ENCODE peak calls at places on chromosomes 2 and 18, in nine cellular contexts. Q is mesendoderm, B is fibroblast of lung, Y is IMR-90, V is neural progenitor cell, L is PC-3, E is SK-N-SH, F is HepG2, S is astrocyte. G is an unnamed sample.

GRCh38 chr2:71129114-71129890 is 727 bp downstream of the MCEE start:
- DNase-seq in Q (peak; percentile 22), B (peak; percentile 48), Y (peak; percentile 5), V (no peak), L (peak; percentile 45), E (no peak), F (no peak), S (peak; percentile 30), G (no peak)

GRCh38 chr18:24019641-24020331 is 5.2 kb downstream of the TTC39C start:
- DNase-seq in Q (no peak), B (peak; percentile 73), Y (no peak), V (no peak), L (no peak), E (no peak), F (no peak), S (peak; percentile 66), G (no peak)

GRCh38 chr2:191199929-191200328 is 45.3 kb upstream of the MYO1B start:
- DNase-seq in Q (no peak), B (no peak), Y (no peak), V (no peak), L (no peak), E (no peak), F (no peak), S (no peak), G (no peak)

GRCh38 chr18:68041327-68041726 is 524.8 kb upstream of the DSEL start:
- DNase-seq in Q (peak; percentile 7), B (no peak), Y (peak; percentile 48), V (no peak), L (no peak), E (no peak), F (no peak), S (no peak), G (no peak)

GRCh38 chr2:138213079-138213478 is 248.8 kb downstream of the HNMT start:
- DNase-seq in Q (no peak), B (no peak), Y (no peak), V (no peak), L (no peak), E (no peak), F (no peak), S (no peak), G (no peak)

GRCh38 chr18:60389314-60389713 is 16.7 kb upstream of the MC4R start:
- DNase-seq in Q (no peak), B (no peak), Y (no peak), V (no peak), L (no peak), E (no peak), F (no peak), S (no peak), G (no peak)

GRCh38 chr2:161418715-161419337 is 2.7 kb downstream of the TBR1 start:
- DNase-seq in Q (peak; percentile 78), B (peak; percentile 19), Y (peak; percentile 10), V (peak; percentile 82), L (no peak), E (peak; percentile 77), F (no peak), S (no peak), G (peak; percentile 29)

GRCh38 chr2:172772637-172773036 is 37.0 kb downstream of the RAPGEF4 start:
- DNase-seq in Q (no peak), B (peak; percentile 29), Y (peak; percentile 91), V (no peak), L (peak; percentile 63), E (no peak), F (no peak), S (peak; percentile 28), G (no peak)

GRCh38 chr2:54771166-54771565 is 47.7 kb downstream of the EML6 start:
- DNase-seq in Q (peak; percentile 8), B (peak; percentile 68), Y (peak; percentile 44), V (no peak), L (peak; percentile 94), E (peak; percentile 30), F (no peak), S (peak; percentile 54), G (no peak)

GRCh38 chr2:173136614-173137013 is 61.0 kb downstream of the MAP3K20 start:
- DNase-seq in Q (no peak), B (no peak), Y (no peak), V (no peak), L (no peak), E (no peak), F (no peak), S (no peak), G (no peak)

GRCh38 chr2:99850076-99850710 is 292.2 kb downstream of the AFF3 start:
- DNase-seq in Q (no peak), B (peak; percentile 48), Y (peak; percentile 73), V (no peak), L (peak; percentile 76), E (no peak), F (no peak), S (peak; percentile 35), G (no peak)

GRCh38 chr2:165452327-165452726 is 17.2 kb upstream of the CSRNP3 start:
- DNase-seq in Q (no peak), B (no peak), Y (no peak), V (no peak), L (no peak), E (no peak), F (no peak), S (no peak), G (no peak)

GRCh38 chr2:75324141-75324540 is 124.8 kb upstream of the TACR1 start:
- DNase-seq in Q (peak; percentile 65), B (peak; percentile 17), Y (peak; percentile 8), V (no peak), L (no peak), E (no peak), F (no peak), S (no peak), G (no peak)

GRCh38 chr2:227238242-227239237 is 74.1 kb downstream of the COL4A3 start:
- DNase-seq in Q (peak; percentile 74), B (peak; percentile 35), Y (peak; percentile 61), V (peak; percentile 77), L (peak; percentile 79), E (peak; percentile 45), F (peak; percentile 49), S (peak; percentile 24), G (peak; percentile 74)

GRCh38 chr2:144152817-144153271 is 367.1 kb downstream of the ZEB2 start:
- DNase-seq in Q (peak; percentile 55), B (peak; percentile 79), Y (peak; percentile 82), V (peak; percentile 11), L (peak; percentile 27), E (no peak), F (no peak), S (peak; percentile 73), G (no peak)

GRCh38 chr2:165406053-165406628 is 63.4 kb upstream of the CSRNP3 start:
- DNase-seq in Q (peak; percentile 95), B (peak; percentile 42), Y (no peak), V (peak; percentile 47), L (peak; percentile 97), E (no peak), F (no peak), S (peak; percentile 24), G (no peak)

GRCh38 chr2:236501531-236501930 is 68.1 kb upstream of the ACKR3 start:
- DNase-seq in Q (no peak), B (no peak), Y (no peak), V (no peak), L (no peak), E (no peak), F (no peak), S (no peak), G (no peak)

GRCh38 chr2:15780234-15780633 is 160.1 kb upstream of the MYCN start:
- DNase-seq in Q (no peak), B (no peak), Y (no peak), V (no peak), L (no peak), E (no peak), F (no peak), S (no peak), G (no peak)

GRCh38 chr2:145652992-145653545 is 1133.2 kb upstream of the ZEB2 start:
- DNase-seq in Q (no peak), B (peak; percentile 87), Y (peak; percentile 95), V (no peak), L (peak; percentile 51), E (no peak), F (no peak), S (peak; percentile 85), G (no peak)

GRCh38 chr2:136117909-136118818 is at the start of gene CXCR4:
- DNase-seq in Q (peak; percentile 96), B (peak; percentile 23), Y (peak; percentile 2), V (peak; percentile 95), L (peak; percentile 58), E (peak; percentile 97), F (no peak), S (peak; percentile 10), G (peak; percentile 76)
- H3K4me1 ChIP-seq in Q (no peaks in the 10 kb centered on the region), B (peaks cover 2% of the 10 kb centered on the region), Y (peaks cover 1% of the 10 kb centered on the region), V (peaks cover 43% of the 10 kb centered on the region), L (peaks cover 17% of the 10 kb centered on the region), E (no peaks in the 10 kb centered on the region), F (peaks cover 8% of the 10 kb centered on the region), S (peaks cover 19% of the 10 kb centered on the region), G (no peaks in the 10 kb centered on the region)

GRCh38 chr2:10868465-10869314 is 43.0 kb upstream of the KCNF1 start:
- DNase-seq in Q (no peak), B (peak; percentile 73), Y (peak; percentile 64), V (no peak), L (peak; percentile 78), E (peak; percentile 75), F (no peak), S (peak; percentile 47), G (no peak)
- H3K9ac ChIP-seq in Q (no peak overlapping the region), B (no peak overlapping the region), Y (no peak overlapping the region), V (no peak overlapping the region), L (no peak overlapping the region), E (peak overlapping the region; percentile 49), F (no peak overlapping the region), S (no peak overlapping the region), G (no peak overlapping the region)

DNA sequence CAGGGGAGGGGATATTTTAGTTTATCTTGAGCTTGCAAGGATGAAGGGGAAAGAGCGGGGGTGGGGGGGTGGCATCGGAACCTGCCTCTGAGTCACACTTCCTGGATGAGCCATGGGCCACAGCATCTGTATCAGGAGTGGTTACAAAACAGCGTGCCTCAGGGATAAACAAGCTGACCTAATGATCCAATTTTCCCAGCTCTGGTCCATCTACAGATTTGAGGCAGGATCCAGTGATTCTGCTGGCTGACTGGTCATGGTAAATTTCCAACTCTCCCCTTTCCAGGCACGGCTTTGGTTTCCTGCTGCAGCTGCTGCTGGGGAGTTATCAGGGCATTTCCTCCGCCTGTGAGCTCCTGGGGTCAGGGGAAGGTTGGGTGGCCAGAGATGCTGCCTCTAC is 4.8 kb upstream of the HPCAL1 start:
- DNase-seq in Q (peak; percentile 72), B (peak; percentile 84), Y (peak; percentile 97), V (no peak), L (peak; percentile 91), E (peak; percentile 86), F (peak; percentile 71), S (peak; percentile 81), G (no peak)
- H3K4me3 ChIP-seq in Q (no peak overlapping the region), B (no peak overlapping the region), Y (no peak overlapping the region), V (no peak overlapping the region), L (peak overlapping the region; percentile 15), E (no peak overlapping the region), F (no peak overlapping the region), S (no peak overlapping the region), G (no peak overlapping the region)

GRCh38 chr2:231554748-231555545 is 24.7 kb upstream of the NMUR1 start:
- DNase-seq in Q (no peak), B (no peak), Y (peak; percentile 50), V (no peak), L (no peak), E (no peak), F (no peak), S (no peak), G (peak; percentile 72)
- H3K4me1 ChIP-seq in Q (no peaks in the 10 kb centered on the region), B (peaks cover 7% of the 10 kb centered on the region), Y (peaks cover 8% of the 10 kb centered on the region), V (no peaks in the 10 kb centered on the region), L (no peaks in the 10 kb centered on the region), E (no peaks in the 10 kb centered on the region), F (peaks cover 11% of the 10 kb centered on the region), S (peaks cover 4% of the 10 kb centered on the region), G (no peaks in the 10 kb centered on the region)

G was measured in colonic mucosa.